ENCODE peak calls at places on chromosomes 12 and 14, in six cellular contexts. B, M, Y, C, E and U are unnamed samples.

GRCh38 chr12:113232787-113233585 is 11.7 kb downstream of the TPCN1 start:
- DNase-seq in M (peak; percentile 86), Y (peak; percentile 52), E (no peak), C (peak; percentile 52), B (peak; percentile 25), U (peak; percentile 82)

GRCh38 chr14:50410016-50410530 is 13.4 kb upstream of the CDKL1 start:
- DNase-seq in M (no peak), E (no peak), C (no peak), B (no peak), Y (no peak), U (no peak)

GRCh38 chr12:89707992-89708792 is 446 bp downstream of the ATP2B1 start:
- DNase-seq in M (peak; percentile 68), C (peak; percentile 18), Y (peak; percentile 31), E (peak; percentile 14), B (peak; percentile 36), U (no peak)

GRCh38 chr14:64442300-64442988 is 22.9 kb upstream of the AKAP5 start:
- DNase-seq in M (no peak), B (no peak), C (no peak), E (no peak), Y (peak; percentile 25), U (no peak)

GRCh38 chr14:74587363-74587707 is 24.7 kb downstream of the LTBP2 start:
- DNase-seq in Y (peak; percentile 6), M (no peak), C (no peak), B (no peak), E (no peak), U (no peak)

GRCh38 chr14:81464253-81465001 is 64.3 kb upstream of the STON2 start:
- DNase-seq in E (peak; percentile 65), B (no peak), Y (no peak), C (no peak), M (peak; percentile 35), U (no peak)

GRCh38 chr12:1695836-1696670 is 5.2 kb downstream of the ADIPOR2 start:
- DNase-seq in Y (no peak), B (no peak), M (no peak), E (no peak), C (no peak), U (no peak)

GRCh38 chr12:78696267-78696666 is 168.3 kb upstream of the SYT1 start:
- DNase-seq in M (no peak), B (no peak), Y (no peak), E (no peak), C (no peak), U (no peak)

GRCh38 chr12:117361312-117361670 is at the start of gene NOS1:
- DNase-seq in E (no peak), M (no peak), B (no peak), Y (no peak), C (no peak), U (no peak)

GRCh38 chr14:31070431-31070830 is 44.3 kb upstream of the STRN3 start:
- DNase-seq in C (no peak), M (no peak), B (no peak), E (peak; percentile 85), Y (no peak), U (peak; percentile 23)

GRCh38 chr12:94263905-94264655 is 115.7 kb downstream of the PLXNC1 start:
- DNase-seq in B (no peak), M (no peak), E (peak; percentile 49), C (no peak), Y (no peak), U (no peak)

GRCh38 chr14:104889374-104889755 is 24.3 kb downstream of the CEP170B start:
- DNase-seq in E (no peak), M (peak; percentile 3), C (no peak), Y (peak; percentile 11), B (no peak), U (no peak)

GRCh38 chr12:26044007-26044394 is 80.8 kb downstream of the BHLHE41 start:
- DNase-seq in B (no peak), Y (no peak), M (no peak), C (no peak), E (no peak), U (no peak)

GRCh38 chr14:20799955-20800544 is 2.6 kb downstream of the RNASE1 start:
- DNase-seq in E (no peak), B (peak; percentile 33), C (no peak), M (no peak), Y (peak; percentile 42), U (no peak)

GRCh38 chr14:31457665-31458659 is 656 bp upstream of the DTD2 start:
- DNase-seq in Y (no peak), M (no peak), E (peak; percentile 28), C (no peak), B (no peak), U (no peak)

GRCh38 chr12:132881853-132882252 is 5.6 kb downstream of the CHFR start:
- DNase-seq in Y (no peak), C (no peak), E (peak; percentile 70), M (no peak), B (no peak), U (no peak)

GRCh38 chr12:50901685-50902113 is 50.6 kb upstream of the HIGD1C start:
- DNase-seq in Y (no peak), B (no peak), E (no peak), C (no peak), M (no peak), U (no peak)

DNA sequence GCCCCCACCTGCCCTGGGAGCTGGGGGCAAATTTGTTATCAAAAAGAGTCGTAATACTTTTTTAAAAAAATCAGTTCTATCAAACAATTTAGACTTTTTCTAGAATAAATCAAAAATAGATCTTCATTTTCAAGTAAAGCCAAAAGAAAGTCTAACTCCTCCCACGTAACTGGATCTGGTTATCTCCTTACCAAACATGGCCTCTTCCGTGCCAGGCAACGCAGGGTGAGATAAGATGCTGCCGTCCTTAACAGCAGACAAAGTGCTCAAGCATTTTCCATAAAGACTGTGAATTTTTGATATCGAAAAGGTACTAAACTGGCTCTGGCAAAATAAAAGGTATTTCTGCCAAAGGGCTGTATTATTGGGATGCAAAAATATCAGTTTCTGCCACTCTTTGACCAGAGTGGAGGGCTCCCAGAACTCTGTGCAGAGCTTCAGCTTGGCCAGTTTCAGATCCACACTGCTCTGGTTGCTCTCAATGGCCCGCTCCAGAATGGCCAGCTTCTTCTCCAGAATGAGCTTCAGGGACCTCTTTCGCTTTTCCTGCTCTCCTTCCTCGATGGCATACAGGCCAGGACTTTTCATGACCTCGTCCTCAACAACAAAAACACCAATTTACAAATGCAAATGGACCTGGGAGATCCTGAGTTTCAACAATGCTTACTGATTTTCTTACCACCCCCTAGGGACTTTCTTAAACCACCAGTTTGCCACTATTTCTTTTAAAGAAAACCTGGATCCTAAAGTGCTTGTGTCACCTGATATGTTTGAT is 29.0 kb downstream of the NRDE2 start:
- DNase-seq in B (no peak), E (no peak), Y (no peak), M (no peak), C (no peak), U (no peak)
- H3K4me3 ChIP-seq in B (no peak overlapping the region), E (no peak overlapping the region), Y (no peak overlapping the region), M (no peak overlapping the region), C (no peak overlapping the region), U (no peak overlapping the region)

GRCh38 chr14:51554339-51554920 is 97.3 kb upstream of the FRMD6 start:
- DNase-seq in B (no peak), E (peak; percentile 95), Y (no peak), C (no peak), M (no peak), U (peak; percentile 68)

GRCh38 chr14:51554953-51555352 is 96.8 kb upstream of the FRMD6 start:
- DNase-seq in Y (no peak), C (no peak), E (peak; percentile 60), M (no peak), B (no peak), U (no peak)

GRCh38 chr14:51552768-51553426 is 98.8 kb upstream of the FRMD6 start:
- DNase-seq in B (no peak), E (no peak), M (no peak), Y (no peak), C (no peak), U (no peak)

GRCh38 chr14:51548187-51548586 is 103.5 kb upstream of the FRMD6 start:
- DNase-seq in E (no peak), M (no peak), Y (no peak), C (no peak), B (no peak), U (no peak)

DNA sequence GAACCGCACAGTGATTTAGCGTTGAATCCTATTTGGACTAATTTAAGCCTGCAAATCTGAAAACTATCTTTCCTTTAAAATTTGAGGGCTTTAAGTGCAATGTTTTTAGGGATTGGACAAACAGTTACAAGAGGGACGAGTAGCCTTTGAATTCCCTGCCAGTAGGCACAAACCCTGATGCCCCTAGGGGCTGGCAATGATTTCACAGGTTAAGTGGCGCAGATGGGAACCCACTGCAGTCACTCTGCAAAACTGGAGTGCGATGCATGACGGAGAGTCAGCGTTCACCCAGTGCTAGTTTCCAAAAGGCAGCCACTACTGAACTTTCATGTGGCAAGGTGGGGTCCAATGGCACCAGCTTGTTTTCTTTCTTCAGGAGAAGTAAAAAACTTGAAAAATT is 99.4 kb upstream of the FRMD6 start:
- DNase-seq in E (no peak), B (no peak), Y (no peak), C (no peak), M (no peak), U (no peak)
- TF ChIP-seq CTCF in E (peak; percentile 39), B (no peak), Y (no peak), C (no peak), M (peak; percentile 25), U (peak; percentile 35)

GRCh38 chr12:110120878-110121277 is 3.3 kb upstream of the IFT81 start:
- DNase-seq in M (no peak), C (no peak), E (no peak), B (no peak), Y (no peak), U (no peak)

GRCh38 chr12:110122929-110123328 is 1.2 kb upstream of the IFT81 start:
- DNase-seq in Y (no peak), C (no peak), B (no peak), M (no peak), E (no peak), U (no peak)

GRCh38 chr12:110126557-110126956 is 2.4 kb downstream of the IFT81 start:
- DNase-seq in C (no peak), B (no peak), E (no peak), Y (no peak), M (no peak), U (no peak)

GRCh38 chr12:110124184-110124995 is at the start of gene IFT81:
- DNase-seq in E (peak; percentile 87), B (peak; percentile 96), C (peak; percentile 97), Y (peak; percentile 94), M (peak; percentile 86), U (peak; percentile 66)

GRCh38 chr12:110123861-110124183 is 335 bp upstream of the IFT81 start:
- DNase-seq in M (no peak), B (no peak), C (no peak), E (no peak), Y (no peak), U (no peak)
- H3K4me3 ChIP-seq in M (no peak overlapping the region), B (peak overlapping the region; percentile 94), C (no peak overlapping the region), E (no peak overlapping the region), Y (no peak overlapping the region), U (no peak overlapping the region)

GRCh38 chr14:38255673-38256357 is at the start of gene CLEC14A:
- DNase-seq in C (no peak), M (no peak), Y (peak; percentile 84), B (no peak), E (no peak), U (no peak)

GRCh38 chr14:38257500-38257899 is 1.6 kb upstream of the CLEC14A start:
- DNase-seq in E (no peak), C (no peak), M (no peak), Y (no peak), B (no peak), U (no peak)

GRCh38 chr14:38254565-38255407 is 1.1 kb downstream of the CLEC14A start:
- DNase-seq in M (no peak), E (no peak), B (peak; percentile 41), Y (peak; percentile 16), C (no peak), U (no peak)

GRCh38 chr14:38255408-38255672 is 553 bp downstream of the CLEC14A start:
- DNase-seq in C (no peak), B (no peak), M (peak; percentile 5), E (no peak), Y (peak; percentile 28), U (no peak)

GRCh38 chr14:38256358-38256840 is 506 bp upstream of the CLEC14A start:
- DNase-seq in Y (no peak), B (no peak), M (no peak), C (no peak), E (peak; percentile 22), U (no peak)
- TF ChIP-seq CTCF in Y (peak; percentile 53), B (no peak), M (no peak), C (no peak), E (no peak), U (no peak)